ENCODE peak calls at places on chromosomes 13 and 19, in eight cellular contexts. One of them, this sample, is unnamed.

GRCh38 chr19:7266832-7267231 is 27.4 kb downstream of the INSR start:
- DNase-seq in ovary: no peak
- DNase-seq in fibroblast of lung: no peak
- DNase-seq in prostate gland: no peak
- DNase-seq in colonic mucosa: no peak
- DNase-seq in kidney: peak
- DNase-seq in fibroblast of the aortic adventitia: no peak
- DNase-seq in retinal pigment epithelial cell: no peak
- DNase-seq in this sample: no peak

GRCh38 chr13:109494955-109495354 is 291.4 kb downstream of the IRS2 start:
- DNase-seq in fibroblast of the aortic adventitia: peak
- DNase-seq in colonic mucosa: no peak
- DNase-seq in retinal pigment epithelial cell: no peak
- DNase-seq in prostate gland: peak
- DNase-seq in kidney: no peak
- DNase-seq in ovary: no peak
- DNase-seq in fibroblast of lung: peak
- DNase-seq in this sample: peak

GRCh38 chr13:113952151-113952982 is 21.5 kb downstream of the C13orf46 start:
- DNase-seq in kidney: peak
- DNase-seq in ovary: no peak
- DNase-seq in prostate gland: no peak
- DNase-seq in fibroblast of the aortic adventitia: no peak
- DNase-seq in fibroblast of lung: no peak
- DNase-seq in retinal pigment epithelial cell: no peak
- DNase-seq in colonic mucosa: no peak
- DNase-seq in this sample: no peak

GRCh38 chr19:43416951-43417623 is 2.4 kb downstream of the TEX101 start:
- DNase-seq in fibroblast of lung: no peak
- DNase-seq in colonic mucosa: peak
- DNase-seq in fibroblast of the aortic adventitia: no peak
- DNase-seq in kidney: no peak
- DNase-seq in prostate gland: no peak
- DNase-seq in retinal pigment epithelial cell: no peak
- DNase-seq in ovary: no peak
- DNase-seq in this sample: no peak

GRCh38 chr13:42078113-42078769 is 29.8 kb downstream of the DGKH start:
- DNase-seq in ovary: no peak
- DNase-seq in retinal pigment epithelial cell: no peak
- DNase-seq in colonic mucosa: no peak
- DNase-seq in fibroblast of the aortic adventitia: no peak
- DNase-seq in prostate gland: no peak
- DNase-seq in kidney: no peak
- DNase-seq in fibroblast of lung: no peak
- DNase-seq in this sample: no peak

GRCh38 chr13:77330009-77330471 is 3.1 kb upstream of the MYCBP2 start:
- DNase-seq in retinal pigment epithelial cell: no peak
- DNase-seq in fibroblast of lung: no peak
- DNase-seq in colonic mucosa: no peak
- DNase-seq in ovary: no peak
- DNase-seq in fibroblast of the aortic adventitia: no peak
- DNase-seq in prostate gland: no peak
- DNase-seq in kidney: no peak
- DNase-seq in this sample: no peak

GRCh38 chr13:112940236-112940635 is 28.8 kb upstream of the MCF2L start:
- DNase-seq in prostate gland: no peak
- DNase-seq in kidney: no peak
- DNase-seq in fibroblast of the aortic adventitia: no peak
- DNase-seq in colonic mucosa: no peak
- DNase-seq in ovary: no peak
- DNase-seq in fibroblast of lung: peak
- DNase-seq in retinal pigment epithelial cell: no peak
- DNase-seq in this sample: no peak

GRCh38 chr13:66994097-66994496 is 236.0 kb downstream of the PCDH9 start:
- DNase-seq in colonic mucosa: peak
- DNase-seq in retinal pigment epithelial cell: peak
- DNase-seq in ovary: no peak
- DNase-seq in fibroblast of the aortic adventitia: peak
- DNase-seq in kidney: peak
- DNase-seq in prostate gland: no peak
- DNase-seq in fibroblast of lung: peak
- DNase-seq in this sample: peak

GRCh38 chr13:110722971-110723370 is 9.5 kb downstream of the ING1 start:
- DNase-seq in ovary: no peak
- DNase-seq in prostate gland: no peak
- DNase-seq in colonic mucosa: no peak
- DNase-seq in retinal pigment epithelial cell: no peak
- DNase-seq in fibroblast of the aortic adventitia: no peak
- DNase-seq in kidney: no peak
- DNase-seq in fibroblast of lung: no peak
- DNase-seq in this sample: no peak

GRCh38 chr13:30734434-30734833 is 909 bp upstream of the ALOX5AP start:
- DNase-seq in ovary: no peak
- DNase-seq in kidney: no peak
- DNase-seq in prostate gland: no peak
- DNase-seq in retinal pigment epithelial cell: no peak
- DNase-seq in fibroblast of lung: peak
- DNase-seq in colonic mucosa: no peak
- DNase-seq in fibroblast of the aortic adventitia: peak
- DNase-seq in this sample: no peak

DNA sequence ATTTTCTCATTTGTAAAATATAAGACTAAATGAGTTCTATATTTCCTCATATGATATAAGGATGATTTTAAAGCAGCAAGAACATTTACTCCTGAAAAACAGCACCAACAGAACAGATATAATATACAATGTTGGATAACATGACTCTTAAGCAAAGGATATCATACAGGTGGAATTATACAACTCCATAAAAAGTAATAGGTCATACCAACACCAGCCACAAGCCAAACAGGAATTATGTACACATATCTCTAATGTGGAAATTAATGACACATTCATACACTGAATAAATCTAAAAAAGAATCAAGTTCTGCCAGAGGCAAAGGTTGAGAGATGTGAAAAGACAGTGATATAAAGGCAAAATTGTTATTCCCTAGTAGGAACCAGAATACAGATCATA is 25.9 kb downstream of the INTS6 start:
- DNase-seq in fibroblast of lung: no peak
- DNase-seq in prostate gland: no peak
- DNase-seq in fibroblast of the aortic adventitia: no peak
- DNase-seq in kidney: no peak
- DNase-seq in ovary: no peak
- DNase-seq in retinal pigment epithelial cell: no peak
- DNase-seq in colonic mucosa: no peak
- DNase-seq in this sample: no peak
- TF ChIP-seq CTCF in fibroblast of lung: no peak
- TF ChIP-seq CTCF in prostate gland: no peak
- TF ChIP-seq CTCF in fibroblast of the aortic adventitia: no peak
- TF ChIP-seq CTCF in kidney: no peak
- TF ChIP-seq CTCF in ovary: no peak
- TF ChIP-seq CTCF in retinal pigment epithelial cell: no peak
- TF ChIP-seq CTCF in colonic mucosa: no peak
- TF ChIP-seq CTCF in this sample: no peak

GRCh38 chr19:51047031-51047335 is 12.2 kb upstream of the KLK12 start:
- DNase-seq in retinal pigment epithelial cell: no peak
- DNase-seq in kidney: no peak
- DNase-seq in prostate gland: no peak
- DNase-seq in fibroblast of lung: no peak
- DNase-seq in ovary: no peak
- DNase-seq in fibroblast of the aortic adventitia: no peak
- DNase-seq in colonic mucosa: no peak
- DNase-seq in this sample: no peak
- H3K4me3 ChIP-seq in retinal pigment epithelial cell: no peak
- H3K4me3 ChIP-seq in kidney: no peak
- H3K4me3 ChIP-seq in prostate gland: no peak
- H3K4me3 ChIP-seq in fibroblast of lung: no peak
- H3K4me3 ChIP-seq in ovary: no peak
- H3K4me3 ChIP-seq in fibroblast of the aortic adventitia: no peak
- H3K4me3 ChIP-seq in colonic mucosa: no peak
- H3K4me3 ChIP-seq in this sample: no peak

GRCh38 chr19:10335149-10336053 is 2.1 kb upstream of the RAVER1 start:
- DNase-seq in colonic mucosa: no peak
- DNase-seq in kidney: no peak
- DNase-seq in ovary: peak
- DNase-seq in prostate gland: no peak
- DNase-seq in fibroblast of the aortic adventitia: no peak
- DNase-seq in fibroblast of lung: no peak
- DNase-seq in retinal pigment epithelial cell: no peak
- DNase-seq in this sample: no peak
- TF ChIP-seq CTCF in colonic mucosa: no peak
- TF ChIP-seq CTCF in kidney: no peak
- TF ChIP-seq CTCF in ovary: no peak
- TF ChIP-seq CTCF in prostate gland: no peak
- TF ChIP-seq CTCF in fibroblast of the aortic adventitia: no peak
- TF ChIP-seq CTCF in fibroblast of lung: no peak
- TF ChIP-seq CTCF in retinal pigment epithelial cell: no peak
- TF ChIP-seq CTCF in this sample: no peak

GRCh38 chr19:38666662-38667448 is 19.4 kb downstream of the ACTN4 start:
- DNase-seq in colonic mucosa: no peak
- DNase-seq in fibroblast of lung: peak
- DNase-seq in fibroblast of the aortic adventitia: peak
- DNase-seq in ovary: no peak
- DNase-seq in prostate gland: no peak
- DNase-seq in kidney: peak
- DNase-seq in retinal pigment epithelial cell: peak
- DNase-seq in this sample: peak
- H3K4me3 ChIP-seq in colonic mucosa: no peak
- H3K4me3 ChIP-seq in fibroblast of lung: no peak
- H3K4me3 ChIP-seq in fibroblast of the aortic adventitia: no peak
- H3K4me3 ChIP-seq in ovary: no peak
- H3K4me3 ChIP-seq in prostate gland: no peak
- H3K4me3 ChIP-seq in kidney: peak
- H3K4me3 ChIP-seq in retinal pigment epithelial cell: no peak
- H3K4me3 ChIP-seq in this sample: no peak

GRCh38 chr19:17398902-17399527 is 5.0 kb upstream of the CCDC194 start:
- DNase-seq in retinal pigment epithelial cell: no peak
- DNase-seq in colonic mucosa: no peak
- DNase-seq in ovary: no peak
- DNase-seq in prostate gland: no peak
- DNase-seq in fibroblast of the aortic adventitia: no peak
- DNase-seq in kidney: no peak
- DNase-seq in fibroblast of lung: no peak
- DNase-seq in this sample: no peak
- TF ChIP-seq CTCF in retinal pigment epithelial cell: no peak
- TF ChIP-seq CTCF in colonic mucosa: no peak
- TF ChIP-seq CTCF in ovary: no peak
- TF ChIP-seq CTCF in prostate gland: no peak
- TF ChIP-seq CTCF in fibroblast of the aortic adventitia: no peak
- TF ChIP-seq CTCF in kidney: no peak
- TF ChIP-seq CTCF in fibroblast of lung: no peak
- TF ChIP-seq CTCF in this sample: no peak

This sample was measured in foreskin fibroblast.